ENCODE peak calls at places on chromosomes 12 and 14, in ten cellular contexts. Y is PC-3; A is thyroid gland; B is left ventricle myocardium inferior; I is HCT116; P is psoas muscle; J is uterus; Z is CD4-positive, alpha-beta memory T cell; K is mesenchymal stem cell; E is heart right ventricle. R is an unnamed sample. For H3K36me3, the result is how much of the 10 kb centered on the place peaks cover.

GRCh38 chr12:16258963-16259362 is 18.5 kb downstream of the SLC15A5 start:
- DNase-seq in P (no peak), Y (no peak), I (no peak), K (no peak), J (no peak), Z (no peak), B (no peak), E (no peak), A (no peak), R (no peak)

GRCh38 chr12:84807249-84807648 is 105.3 kb downstream of the SLC6A15 start:
- DNase-seq in A (no peak), B (no peak), K (peak), E (no peak), J (no peak), Y (peak), Z (no peak), P (no peak), I (no peak), R (no peak)

GRCh38 chr12:11633968-11634367 is 15.5 kb upstream of the ETV6 start:
- DNase-seq in Z (no peak), K (peak), Y (peak), P (no peak), I (no peak), E (no peak), A (no peak), B (no peak), J (no peak), R (peak)

GRCh38 chr12:53425515-53426150 is 2.0 kb downstream of the AMHR2 start:
- DNase-seq in Z (no peak), B (no peak), J (no peak), P (no peak), I (no peak), Y (no peak), A (no peak), E (no peak), K (no peak), R (no peak)

GRCh38 chr14:100786131-100786530 is 39.8 kb upstream of the MEG3 start:
- DNase-seq in K (no peak), J (no peak), E (no peak), Z (no peak), I (no peak), P (no peak), B (no peak), Y (no peak), A (no peak), R (no peak)

GRCh38 chr12:78641837-78642423 is 222.6 kb upstream of the SYT1 start:
- DNase-seq in P (no peak), Z (no peak), K (no peak), A (no peak), B (no peak), Y (peak), I (peak), J (no peak), E (no peak), R (no peak)

GRCh38 chr14:64541971-64542838 is 1.7 kb downstream of the HSPA2 start:
- DNase-seq in I (no peak), E (no peak), K (no peak), A (no peak), Z (peak), P (no peak), J (no peak), B (peak), Y (no peak), R (no peak)

GRCh38 chr14:99513183-99513694 is 32.0 kb downstream of the CCNK start:
- DNase-seq in P (no peak), B (no peak), J (peak), E (no peak), Y (no peak), K (no peak), I (no peak), Z (no peak), A (no peak), R (peak)

GRCh38 chr14:33567003-33567735 is 383.7 kb downstream of the EGLN3 start:
- DNase-seq in K (no peak), A (no peak), Y (peak), E (no peak), Z (no peak), P (no peak), B (no peak), I (no peak), J (no peak), R (no peak)

GRCh38 chr12:47353508-47353907 is 273.7 kb upstream of the AMIGO2 start:
- DNase-seq in J (no peak), Y (no peak), I (no peak), A (no peak), K (peak), E (no peak), P (no peak), Z (no peak), B (no peak), R (no peak)
- H3K4me3 ChIP-seq in J (no peak), Y (no peak), I (no peak), A (no peak), K (no peak), E (no peak), P (no peak), Z (no peak), B (no peak), R (no peak)

GRCh38 chr12:118044577-118044976 is 16.4 kb downstream of the WSB2 start:
- DNase-seq in P (no peak), Z (no peak), K (no peak), Y (no peak), A (no peak), E (no peak), B (no peak), J (no peak), I (no peak), R (no peak)

GRCh38 chr12:118046430-118046829 is 14.5 kb downstream of the WSB2 start:
- DNase-seq in K (no peak), I (no peak), E (peak), Y (no peak), A (peak), P (no peak), B (no peak), Z (no peak), J (no peak), R (no peak)

GRCh38 chr12:118042091-118042490 is 18.9 kb downstream of the WSB2 start:
- DNase-seq in J (no peak), A (no peak), Z (no peak), K (no peak), Y (no peak), I (no peak), P (no peak), E (no peak), B (no peak), R (no peak)

GRCh38 chr12:118038122-118038521 is 21.6 kb downstream of the RFC5 start:
- DNase-seq in K (no peak), J (no peak), P (no peak), Z (no peak), B (no peak), I (no peak), E (no peak), Y (no peak), A (no peak), R (no peak)

GRCh38 chr12:118044075-118044474 is 16.9 kb downstream of the WSB2 start:
- DNase-seq in J (no peak), K (peak), B (no peak), P (no peak), I (no peak), A (no peak), Z (no peak), Y (no peak), E (no peak), R (no peak)
- H3K36me3 ChIP-seq in J (under half), K (half or more), B (half or more), P (under half), I (under half), A (under half), Z (under half), Y (under half), E (half or more), R (half or more)

GRCh38 chr14:95577875-95578274 is 43.0 kb downstream of the GLRX5 start:
- DNase-seq in P (no peak), B (no peak), Y (no peak), E (no peak), I (no peak), A (no peak), J (no peak), Z (no peak), K (no peak), R (no peak)

GRCh38 chr14:95575820-95576473 is 41.1 kb downstream of the GLRX5 start:
- DNase-seq in A (no peak), E (no peak), P (no peak), I (no peak), K (no peak), J (no peak), B (no peak), Z (no peak), Y (no peak), R (no peak)

GRCh38 chr14:95573313-95573712 is 38.5 kb downstream of the GLRX5 start:
- DNase-seq in P (no peak), Z (no peak), J (no peak), B (no peak), A (no peak), I (no peak), K (no peak), E (no peak), Y (no peak), R (no peak)

DNA sequence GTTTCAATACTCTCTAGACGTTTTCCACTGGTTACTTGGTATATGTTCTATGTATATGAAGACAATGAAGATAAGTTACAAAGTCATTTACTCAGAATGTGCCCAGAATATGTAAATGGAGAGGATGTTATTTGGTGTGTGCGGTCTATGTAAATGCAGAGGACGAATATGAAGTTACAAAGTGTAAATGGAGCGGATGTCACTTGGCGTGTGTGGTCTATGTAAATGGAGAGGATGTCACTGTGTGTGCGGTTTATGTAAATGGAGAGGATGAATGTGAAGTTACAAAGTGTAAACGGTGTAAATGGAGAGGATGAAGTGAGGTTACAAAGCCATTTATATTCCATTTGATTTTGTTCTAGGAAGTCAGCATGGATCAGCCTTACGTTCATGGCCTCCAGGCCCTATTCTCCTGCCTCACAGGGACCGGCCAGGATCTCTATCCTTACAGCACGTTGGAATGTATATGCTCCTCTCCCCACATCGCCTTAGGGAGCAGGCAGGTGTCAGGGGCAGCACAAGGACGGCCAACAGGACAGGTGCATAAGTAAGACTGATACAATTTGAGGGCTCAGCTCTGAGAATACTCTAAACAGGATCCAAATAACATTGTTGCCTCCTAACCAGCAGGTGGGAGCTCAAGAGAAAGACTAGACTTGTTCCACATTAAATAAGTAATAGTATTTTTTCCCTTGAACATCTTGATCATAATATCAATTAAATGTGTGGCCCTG is 42.4 kb downstream of the GLRX5 start:
- DNase-seq in Y (no peak), J (no peak), P (no peak), K (no peak), B (no peak), Z (no peak), A (no peak), I (no peak), E (no peak), R (no peak)
- H3K4me3 ChIP-seq in Y (no peak), J (no peak), P (no peak), K (no peak), B (no peak), Z (no peak), A (no peak), I (no peak), E (no peak), R (no peak)

GRCh38 chr14:52860910-52861309 is 69.5 kb upstream of the GNPNAT1 start:
- DNase-seq in E (no peak), I (no peak), K (no peak), P (no peak), Z (no peak), J (no peak), Y (no peak), A (no peak), B (no peak), R (no peak)
- H3K36me3 ChIP-seq in E (half or more), I (under half), K (under half), P (under half), Z (under half), J (under half), Y (under half), A (under half), B (half or more), R (half or more)

GRCh38 chr14:94005324-94005723 is 8.2 kb downstream of the CCDC197 start:
- DNase-seq in A (no peak), P (no peak), J (no peak), E (no peak), B (no peak), K (no peak), I (no peak), Y (peak), Z (peak), R (no peak)
- H3K4me3 ChIP-seq in A (no peak), P (no peak), J (no peak), E (no peak), B (no peak), K (no peak), I (no peak), Y (no peak), Z (no peak), R (no peak)

DNA sequence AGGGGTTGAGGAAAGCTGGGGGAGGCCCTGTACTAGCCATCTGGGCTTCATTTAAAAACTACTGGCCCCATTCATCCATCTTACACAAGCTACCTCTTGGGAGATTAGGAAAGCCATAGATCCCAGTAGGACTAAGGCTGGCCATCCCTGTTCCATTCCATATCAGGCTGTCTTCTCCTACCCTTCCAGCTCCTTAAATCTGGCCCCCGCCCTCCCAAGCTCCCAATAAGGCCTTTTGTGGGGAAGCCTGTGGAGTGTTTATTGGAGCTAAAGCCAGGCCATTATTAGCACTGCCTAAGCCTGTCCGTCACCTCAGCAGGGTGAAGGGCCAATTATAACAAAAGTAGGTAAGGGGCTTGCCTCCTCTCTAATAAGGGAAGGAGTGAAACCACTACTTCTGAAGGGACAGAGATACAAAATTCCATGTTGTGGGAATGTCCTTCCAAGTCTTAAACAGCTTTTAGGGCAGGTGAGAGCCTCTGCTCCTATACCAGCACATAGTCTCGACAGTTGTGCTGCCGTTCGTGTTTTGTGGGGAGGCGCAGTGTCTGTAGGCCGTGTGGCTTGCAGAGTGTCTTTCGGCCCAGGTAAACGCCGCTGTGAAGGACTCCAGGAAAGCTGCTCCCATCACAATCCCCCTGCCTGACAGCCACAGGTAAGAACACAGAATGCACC is 3.7 kb downstream of the MYL6 start:
- DNase-seq in B (no peak), A (no peak), Y (no peak), P (no peak), I (no peak), K (no peak), E (no peak), Z (no peak), J (no peak), R (no peak)
- H3K36me3 ChIP-seq in B (half or more), A (half or more), Y (under half), P (under half), I (under half), K (half or more), E (half or more), Z (half or more), J (under half), R (half or more)

GRCh38 chr12:123269980-123270379 is 1.7 kb downstream of the CDK2AP1 start:
- DNase-seq in A (no peak), K (no peak), Z (no peak), B (no peak), I (no peak), Y (peak), E (no peak), P (no peak), J (no peak), R (no peak)

GRCh38 chr12:123268850-123269249 is 2.8 kb downstream of the CDK2AP1 start:
- DNase-seq in Y (no peak), B (no peak), E (no peak), A (no peak), J (no peak), I (no peak), Z (no peak), P (no peak), K (no peak), R (no peak)

GRCh38 chr12:123271182-123271491 is 519 bp downstream of the CDK2AP1 start:
- DNase-seq in A (peak), Z (peak), Y (peak), J (peak), P (peak), K (peak), I (no peak), E (peak), B (peak), R (no peak)

GRCh38 chr12:123269395-123269892 is 2.2 kb downstream of the CDK2AP1 start:
- DNase-seq in I (no peak), Z (peak), Y (no peak), A (peak), E (peak), J (peak), P (peak), K (peak), B (peak), R (no peak)

GRCh38 chr12:123270380-123271181 is 1.1 kb downstream of the CDK2AP1 start:
- DNase-seq in P (peak), K (peak), B (peak), E (peak), Z (peak), I (no peak), J (peak), Y (no peak), A (peak), R (no peak)
- H3K4me3 ChIP-seq in P (peak), K (peak), B (peak), E (peak), Z (peak), I (peak), J (peak), Y (peak), A (peak), R (peak)

DNA sequence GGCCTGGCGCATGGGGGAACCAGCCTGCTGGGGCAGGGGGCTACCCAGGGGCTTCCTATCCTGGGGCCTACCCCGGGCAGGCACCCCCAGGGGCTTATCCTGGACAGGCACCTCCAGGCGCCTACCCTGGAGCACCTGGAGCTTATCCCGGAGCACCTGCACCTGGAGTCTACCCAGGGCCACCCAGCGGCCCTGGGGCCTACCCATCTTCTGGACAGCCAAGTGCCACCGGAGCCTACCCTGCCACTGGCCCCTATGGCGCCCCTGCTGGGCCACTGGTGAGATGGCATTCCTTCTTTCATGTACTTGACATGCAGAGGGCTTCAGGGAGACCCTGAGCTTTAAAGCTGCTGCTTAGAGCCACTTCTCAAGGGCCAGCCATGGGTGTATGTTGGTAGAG is 9.0 kb downstream of the LGALS3 start:
- DNase-seq in Y (peak), A (no peak), B (no peak), Z (no peak), P (no peak), K (no peak), E (no peak), I (no peak), J (no peak), R (no peak)
- H3K36me3 ChIP-seq in Y (half or more), A (under half), B (half or more), Z (under half), P (under half), K (under half), E (half or more), I (under half), J (under half), R (half or more)

DNA sequence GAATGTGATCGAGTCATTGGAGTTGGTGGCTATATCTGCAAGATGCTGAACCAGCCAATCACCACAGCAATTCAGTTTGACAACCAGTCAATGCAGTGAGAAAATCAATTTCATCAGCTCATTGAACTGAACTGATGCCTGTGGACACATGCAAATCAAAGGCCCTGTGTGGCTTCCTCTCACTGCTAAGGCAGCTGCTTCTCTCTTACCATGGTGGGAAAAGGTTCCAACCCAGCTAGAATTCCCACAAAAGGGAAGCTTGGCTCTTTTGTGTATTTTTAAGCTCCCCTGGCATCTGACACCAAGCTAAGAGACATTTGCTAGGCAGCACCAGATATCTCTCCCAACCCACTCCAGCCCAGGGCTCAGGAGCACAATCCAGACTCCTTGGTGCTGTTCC is 129.7 kb downstream of the GXYLT1 start:
- DNase-seq in Y (no peak), E (no peak), A (no peak), K (no peak), B (no peak), I (no peak), P (no peak), J (no peak), Z (no peak), R (no peak)
- H3K4me3 ChIP-seq in Y (no peak), E (no peak), A (no peak), K (no peak), B (no peak), I (no peak), P (no peak), J (no peak), Z (no peak), R (no peak)

R was measured in SJSA1.